ENCODE peak calls at places on chromosomes 4 and X, in six cellular contexts. S is activated CD4-positive, alpha-beta T cell treated with anti-CD3 and anti-CD28 coated beads, Interleukin-2, amount 10 ng/mL, durations not matched to agents 7 days and 5 days; J is GM03348; G is NCI-H510A treated with DMSO at 0.1 percent for 48 hours; R is hypothalamus; B is SHP77. Y is an unnamed sample.

GRCh38 chr4:6992728-6993655 is 50.2 kb upstream of the TADA2B start:
- DNase-seq in R (no peak), S (no peak), J (no peak), G (peak; percentile 41), B (no peak), Y (no peak)

GRCh38 chr4:83212041-83212851 is 72.4 kb downstream of the COQ2 start:
- DNase-seq in G (no peak), B (no peak), S (peak; percentile 82), J (no peak), R (no peak), Y (no peak)

GRCh38 chrX:85851418-85851817 is 195.9 kb downstream of the CHM start:
- DNase-seq in B (no peak), R (no peak), S (peak; percentile 6), G (peak; percentile 17), J (peak; percentile 1), Y (peak; percentile 8)

GRCh38 chr4:121072836-121073362 is 564 bp upstream of the NDNF start:
- DNase-seq in S (no peak), R (no peak), B (peak; percentile 27), G (peak; percentile 12), J (peak; percentile 12), Y (no peak)

GRCh38 chr4:185921583-185922555 is 109.9 kb upstream of the SORBS2 start:
- DNase-seq in B (no peak), S (no peak), R (no peak), J (no peak), G (no peak), Y (no peak)

GRCh38 chr4:164464313-164464712 is 289.6 kb upstream of the SMIM31 start:
- DNase-seq in J (no peak), R (no peak), S (no peak), B (no peak), G (no peak), Y (no peak)

GRCh38 chrX:10904220-10904619 is 206.9 kb upstream of the HCCS start:
- DNase-seq in R (no peak), J (no peak), B (no peak), S (no peak), G (no peak), Y (peak; percentile 27)

GRCh38 chr4:152458801-152459302 is 77.0 kb downstream of the FBXW7 start:
- DNase-seq in J (no peak), G (no peak), R (no peak), B (no peak), S (peak; percentile 26), Y (peak; percentile 53)

GRCh38 chr4:15653430-15653829 is 1.7 kb downstream of the FBXL5 start:
- DNase-seq in R (no peak), S (no peak), B (no peak), G (no peak), J (no peak), Y (no peak)

GRCh38 chrX:105475801-105476200 is 255.3 kb upstream of the TEX13A start:
- DNase-seq in R (no peak), S (no peak), J (no peak), G (no peak), B (no peak), Y (no peak)

GRCh38 chr4:7228734-7229133 is 36.4 kb downstream of the SORCS2 start:
- DNase-seq in R (no peak), B (no peak), G (no peak), J (no peak), S (no peak), Y (no peak)

GRCh38 chrX:30414144-30414543 is 105.0 kb upstream of the NR0B1 start:
- DNase-seq in B (no peak), S (no peak), J (no peak), R (no peak), G (peak; percentile 7), Y (no peak)

GRCh38 chr4:82578935-82579334 is 17.1 kb upstream of the TMEM150C start:
- DNase-seq in B (no peak), J (no peak), R (no peak), G (no peak), S (no peak), Y (peak; percentile 4)

GRCh38 chrX:44874481-44875184 is 1.6 kb downstream of the KDM6A start:
- DNase-seq in B (peak; percentile 2), R (no peak), S (peak; percentile 35), J (peak; percentile 50), G (peak; percentile 9), Y (peak; percentile 24)

GRCh38 chr4:2700031-2700430 is 56.1 kb downstream of the TNIP2 start:
- DNase-seq in J (no peak), S (no peak), G (no peak), R (no peak), B (no peak), Y (no peak)

GRCh38 chr4:101136373-101137370 is 210.7 kb downstream of the PPP3CA start:
- DNase-seq in S (no peak), R (no peak), B (no peak), G (peak; percentile 71), J (no peak), Y (no peak)

GRCh38 chrX:9844936-9845573 is 58.8 kb downstream of the SHROOM2 start:
- DNase-seq in G (no peak), R (no peak), B (no peak), S (no peak), J (no peak), Y (no peak)

GRCh38 chrX:147602297-147602696 is 309.4 kb upstream of the FMR1 start:
- DNase-seq in R (no peak), J (no peak), G (no peak), S (no peak), B (no peak), Y (no peak)

GRCh38 chr4:2337131-2337723 is 75.3 kb upstream of the MXD4 start:
- DNase-seq in J (no peak), G (no peak), R (no peak), S (no peak), B (no peak), Y (no peak)

GRCh38 chrX:38224160-38224559 is 3.5 kb upstream of the SRPX start:
- DNase-seq in G (no peak), R (no peak), S (no peak), B (no peak), J (no peak), Y (no peak)

GRCh38 chr4:158193171-158193749 is 17.0 kb upstream of the TMEM144 start:
- DNase-seq in B (no peak), R (no peak), S (no peak), J (peak; percentile 42), G (peak; percentile 7), Y (peak; percentile 52)

GRCh38 chr4:171532968-171533367 is 280.2 kb upstream of the GALNTL6 start:
- DNase-seq in S (no peak), G (no peak), J (no peak), B (no peak), R (no peak), Y (no peak)

GRCh38 chrX:123771449-123772064 is 38.7 kb upstream of the THOC2 start:
- DNase-seq in G (no peak), R (no peak), J (no peak), B (no peak), S (no peak), Y (no peak)